ENCODE peak calls at places on chromosomes 4 and X, in eight cellular contexts. G, B, T, P, D, N, O and K are unnamed samples. For H3K4me1, the result is how much of the 10 kb centered on the place peaks cover.

GRCh38 chrX:47566841-47567240 is 5.8 kb downstream of the ARAF start:
- DNase-seq in O (no peak), N (no peak), B (no peak), D (no peak), G (no peak), P (no peak), T (no peak), K (no peak)

GRCh38 chrX:103310592-103311400 is at the start of gene BEX2:
- DNase-seq in P (peak), N (peak), B (peak), D (peak), O (no peak), T (peak), G (peak), K (no peak)

GRCh38 chr4:176376032-176376614 is 56.4 kb downstream of the SPCS3 start:
- DNase-seq in O (no peak), N (no peak), T (no peak), P (peak), G (no peak), D (no peak), B (no peak), K (no peak)

GRCh38 chr4:176186067-176186466 is 9.3 kb downstream of the SPATA4 start:
- DNase-seq in O (no peak), T (no peak), P (no peak), D (no peak), N (no peak), B (no peak), G (no peak), K (no peak)

GRCh38 chr4:112739442-112739841 is 102.5 kb downstream of the LARP7 start:
- DNase-seq in B (no peak), P (no peak), T (no peak), D (no peak), G (no peak), N (no peak), O (no peak), K (no peak)

GRCh38 chr4:476501-476900 is 22.5 kb downstream of the ZNF721 start:
- DNase-seq in N (no peak), O (no peak), D (no peak), P (no peak), B (no peak), G (no peak), T (no peak), K (no peak)

GRCh38 chrX:36978886-36979285 is 29.3 kb upstream of the FAM47C start:
- DNase-seq in N (no peak), G (no peak), O (no peak), P (no peak), T (no peak), D (no peak), B (no peak), K (no peak)

GRCh38 chrX:142428916-142429315 is 223.8 kb upstream of the MAGEC2 start:
- DNase-seq in G (no peak), T (no peak), D (no peak), B (no peak), P (no peak), O (no peak), N (no peak), K (no peak)

GRCh38 chr4:3729885-3730226 is 36.3 kb upstream of the ADRA2C start:
- DNase-seq in G (no peak), T (no peak), N (no peak), P (no peak), B (no peak), O (no peak), D (no peak), K (no peak)

GRCh38 chrX:40260123-40260751 is 162.5 kb upstream of the BCOR start:
- DNase-seq in D (no peak), B (no peak), N (peak), P (no peak), T (no peak), O (no peak), G (no peak), K (no peak)

GRCh38 chr4:109730294-109731051 is 603 bp upstream of the PLA2G12A start:
- DNase-seq in G (peak), N (peak), T (peak), O (no peak), P (no peak), D (peak), B (peak), K (peak)

GRCh38 chr4:175435437-175435836 is 376.6 kb downstream of the GPM6A start:
- DNase-seq in N (no peak), G (no peak), D (no peak), O (no peak), B (no peak), T (no peak), P (no peak), K (no peak)

GRCh38 chrX:1679238-1679637 is 64.4 kb downstream of the ASMT start:
- DNase-seq in D (no peak), O (no peak), T (no peak), P (no peak), N (no peak), B (no peak), G (no peak), K (no peak)

GRCh38 chr4:53654300-53654758 is 63.0 kb upstream of the LNX1 start:
- DNase-seq in P (no peak), O (no peak), T (peak), D (peak), N (peak), G (no peak), B (no peak), K (no peak)

GRCh38 chrX:131677655-131678628 is 134.1 kb downstream of the OR13H1 start:
- DNase-seq in P (peak), B (no peak), N (peak), D (no peak), O (no peak), T (peak), G (no peak), K (no peak)

DNA sequence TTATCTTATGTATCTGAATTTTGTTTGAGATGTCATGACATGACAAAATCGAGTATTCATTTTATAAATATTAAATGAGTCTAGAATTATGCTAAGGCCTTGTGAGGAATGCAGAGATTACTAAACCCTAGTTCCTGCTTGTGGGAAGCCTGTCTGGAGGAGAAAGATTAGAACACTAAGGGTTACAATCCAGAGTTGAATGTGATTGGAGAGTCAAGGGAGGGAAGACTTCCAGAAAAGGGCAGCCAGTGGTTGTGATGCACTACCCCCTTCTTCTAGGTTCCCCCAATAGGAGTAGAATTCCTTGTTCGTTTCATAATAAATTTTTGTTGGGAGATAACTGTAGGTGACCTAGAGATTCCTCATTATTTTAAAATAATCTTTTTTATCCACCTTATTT is 141.1 kb downstream of the AFF1 start:
- DNase-seq in G (no peak), N (no peak), P (no peak), B (no peak), O (no peak), D (no peak), T (no peak), K (no peak)
- H3K4me1 ChIP-seq in G (under half), N (half or more), P (under half), B (half or more), O (under half), D (under half), T (half or more), K (under half)

GRCh38 chr4:151103758-151104157 is 4.3 kb downstream of the RPS3A start:
- DNase-seq in O (no peak), P (no peak), B (no peak), T (no peak), D (no peak), G (no peak), N (no peak), K (no peak)

GRCh38 chr4:151107063-151107462 is 7.6 kb downstream of the RPS3A start:
- DNase-seq in G (no peak), T (no peak), O (no peak), B (no peak), P (no peak), D (no peak), N (no peak), K (no peak)

GRCh38 chr4:151110236-151110635 is 10.8 kb downstream of the RPS3A start:
- DNase-seq in B (no peak), T (no peak), D (no peak), P (no peak), O (no peak), N (no peak), G (no peak), K (no peak)

GRCh38 chr4:151104621-151105020 is 5.2 kb downstream of the RPS3A start:
- DNase-seq in B (no peak), D (no peak), N (no peak), G (no peak), P (no peak), O (no peak), T (no peak), K (no peak)

GRCh38 chr4:151105454-151106032 is 6.1 kb downstream of the RPS3A start:
- DNase-seq in B (no peak), O (no peak), N (no peak), P (no peak), T (no peak), D (no peak), G (no peak), K (no peak)
- TF ChIP-seq POLR2A in B (no peak), O (no peak), N (no peak), P (no peak), T (no peak), D (no peak), G (no peak), K (no peak)

GRCh38 chr4:7412586-7412975 is 22.1 kb downstream of the PSAPL1 start:
- DNase-seq in N (no peak), G (peak), D (no peak), B (peak), P (no peak), T (peak), O (no peak), K (no peak)

GRCh38 chr4:7416745-7417432 is 17.8 kb downstream of the PSAPL1 start:
- DNase-seq in B (peak), T (peak), O (no peak), G (peak), D (no peak), P (no peak), N (no peak), K (no peak)

GRCh38 chr4:7415927-7416686 is 18.6 kb downstream of the PSAPL1 start:
- DNase-seq in P (no peak), N (no peak), O (no peak), B (peak), G (peak), D (no peak), T (peak), K (no peak)

GRCh38 chr4:7414046-7414445 is 20.7 kb downstream of the PSAPL1 start:
- DNase-seq in B (peak), O (no peak), P (no peak), N (no peak), G (peak), T (peak), D (no peak), K (no peak)

GRCh38 chr4:7414736-7415510 is 19.8 kb downstream of the PSAPL1 start:
- DNase-seq in B (no peak), T (peak), D (no peak), P (no peak), O (no peak), G (peak), N (no peak), K (no peak)
- H3K4me3 ChIP-seq in B (no peak), T (no peak), D (no peak), P (no peak), O (no peak), G (no peak), N (no peak), K (no peak)

GRCh38 chr4:145938618-145939177 is at the start of gene ZNF827:
- DNase-seq in O (no peak), P (peak), N (peak), B (no peak), D (peak), T (peak), G (peak), K (peak)

GRCh38 chr4:145936142-145937020 is 2.2 kb downstream of the ZNF827 start:
- DNase-seq in O (no peak), D (peak), N (peak), G (peak), B (peak), P (no peak), T (peak), K (peak)

GRCh38 chr4:145937990-145938611 is 522 bp downstream of the ZNF827 start:
- DNase-seq in O (no peak), B (no peak), D (no peak), P (no peak), T (no peak), N (peak), G (no peak), K (no peak)

GRCh38 chr4:145935253-145936141 is 3.1 kb downstream of the ZNF827 start:
- DNase-seq in N (peak), D (no peak), T (no peak), B (no peak), G (no peak), P (no peak), O (no peak), K (no peak)

GRCh38 chr4:145937021-145937861 is 1.4 kb downstream of the ZNF827 start:
- DNase-seq in O (peak), N (peak), B (peak), P (no peak), D (peak), T (peak), G (peak), K (peak)
- H3K4me1 ChIP-seq in O (under half), N (under half), B (under half), P (under half), D (under half), T (under half), G (under half), K (under half)